ENCODE peak calls at places on chromosomes 2 and 18, in seven cellular contexts. One of them, this sample, is unnamed. For H3K4me1, the result is how much of the 10 kb centered on the place peaks cover.

GRCh38 chr2:85437488-85438290 is 19.2 kb downstream of the SH2D6 start:
- DNase-seq in kidney: peak
- DNase-seq in GM12878: no peak
- DNase-seq in osteoblast: peak
- DNase-seq in body of pancreas: peak
- DNase-seq in prostate gland: peak
- DNase-seq in ascending aorta: peak
- DNase-seq in this sample: peak

GRCh38 chr2:42601076-42601475 is 32.6 kb downstream of the MTA3 start:
- DNase-seq in kidney: no peak
- DNase-seq in GM12878: no peak
- DNase-seq in osteoblast: no peak
- DNase-seq in body of pancreas: no peak
- DNase-seq in prostate gland: no peak
- DNase-seq in ascending aorta: no peak
- DNase-seq in this sample: no peak

GRCh38 chr2:204477358-204477950 is 67.8 kb upstream of the PARD3B start:
- DNase-seq in kidney: no peak
- DNase-seq in GM12878: no peak
- DNase-seq in osteoblast: no peak
- DNase-seq in body of pancreas: no peak
- DNase-seq in prostate gland: no peak
- DNase-seq in ascending aorta: no peak
- DNase-seq in this sample: no peak

GRCh38 chr2:10446631-10447030 is 1.5 kb downstream of the ODC1 start:
- DNase-seq in kidney: no peak
- DNase-seq in GM12878: no peak
- DNase-seq in osteoblast: no peak
- DNase-seq in body of pancreas: no peak
- DNase-seq in prostate gland: no peak
- DNase-seq in ascending aorta: no peak
- DNase-seq in this sample: no peak

GRCh38 chr2:42110974-42111322 is 58.2 kb upstream of the EML4 start:
- DNase-seq in kidney: no peak
- DNase-seq in GM12878: no peak
- DNase-seq in osteoblast: no peak
- DNase-seq in body of pancreas: no peak
- DNase-seq in prostate gland: no peak
- DNase-seq in ascending aorta: no peak
- DNase-seq in this sample: no peak

GRCh38 chr2:28662468-28663095 is 89.0 kb upstream of the PPP1CB start:
- DNase-seq in kidney: peak
- DNase-seq in GM12878: no peak
- DNase-seq in osteoblast: peak
- DNase-seq in body of pancreas: peak
- DNase-seq in prostate gland: no peak
- DNase-seq in ascending aorta: peak
- DNase-seq in this sample: no peak

GRCh38 chr2:163662141-163662780 is 73.5 kb downstream of the FIGN start:
- DNase-seq in kidney: no peak
- DNase-seq in GM12878: no peak
- DNase-seq in osteoblast: no peak
- DNase-seq in body of pancreas: no peak
- DNase-seq in prostate gland: no peak
- DNase-seq in ascending aorta: no peak
- DNase-seq in this sample: no peak

GRCh38 chr18:45254683-45255082 is 360.6 kb upstream of the SLC14A2 start:
- DNase-seq in kidney: peak
- DNase-seq in GM12878: no peak
- DNase-seq in osteoblast: no peak
- DNase-seq in body of pancreas: no peak
- DNase-seq in prostate gland: no peak
- DNase-seq in ascending aorta: no peak
- DNase-seq in this sample: no peak

GRCh38 chr2:138110453-138111083 is 146.3 kb downstream of the HNMT start:
- DNase-seq in kidney: no peak
- DNase-seq in GM12878: no peak
- DNase-seq in osteoblast: no peak
- DNase-seq in body of pancreas: no peak
- DNase-seq in prostate gland: no peak
- DNase-seq in ascending aorta: no peak
- DNase-seq in this sample: no peak

GRCh38 chr2:85085563-85085962 is 47.6 kb upstream of the TCF7L1 start:
- DNase-seq in kidney: no peak
- DNase-seq in GM12878: no peak
- DNase-seq in osteoblast: no peak
- DNase-seq in body of pancreas: no peak
- DNase-seq in prostate gland: no peak
- DNase-seq in ascending aorta: no peak
- DNase-seq in this sample: no peak

GRCh38 chr2:28250006-28250405 is 142.7 kb upstream of the FOSL2 start:
- DNase-seq in kidney: no peak
- DNase-seq in GM12878: no peak
- DNase-seq in osteoblast: peak
- DNase-seq in body of pancreas: no peak
- DNase-seq in prostate gland: no peak
- DNase-seq in ascending aorta: no peak
- DNase-seq in this sample: no peak

GRCh38 chr2:222939208-222939846 is 78.5 kb downstream of the ACSL3 start:
- DNase-seq in kidney: no peak
- DNase-seq in GM12878: peak
- DNase-seq in osteoblast: no peak
- DNase-seq in body of pancreas: peak
- DNase-seq in prostate gland: peak
- DNase-seq in ascending aorta: no peak
- DNase-seq in this sample: peak

GRCh38 chr2:28633739-28634138 is 117.9 kb upstream of the PPP1CB start:
- DNase-seq in kidney: no peak
- DNase-seq in GM12878: no peak
- DNase-seq in osteoblast: peak
- DNase-seq in body of pancreas: no peak
- DNase-seq in prostate gland: peak
- DNase-seq in ascending aorta: no peak
- DNase-seq in this sample: no peak

GRCh38 chr2:55839182-55839819 is 84.3 kb downstream of the EFEMP1 start:
- DNase-seq in kidney: no peak
- DNase-seq in GM12878: no peak
- DNase-seq in osteoblast: peak
- DNase-seq in body of pancreas: peak
- DNase-seq in prostate gland: peak
- DNase-seq in ascending aorta: no peak
- DNase-seq in this sample: no peak

GRCh38 chr18:23529597-23529996 is 26.3 kb downstream of the RMC1 start:
- DNase-seq in kidney: no peak
- DNase-seq in GM12878: no peak
- DNase-seq in osteoblast: peak
- DNase-seq in body of pancreas: no peak
- DNase-seq in prostate gland: no peak
- DNase-seq in ascending aorta: no peak
- DNase-seq in this sample: no peak

GRCh38 chr2:14633451-14634211 is 1.1 kb downstream of the LRATD1 start:
- DNase-seq in kidney: peak
- DNase-seq in GM12878: no peak
- DNase-seq in osteoblast: peak
- DNase-seq in body of pancreas: peak
- DNase-seq in prostate gland: peak
- DNase-seq in ascending aorta: no peak
- DNase-seq in this sample: no peak

GRCh38 chr2:235106874-235107639 is 155.2 kb downstream of the SH3BP4 start:
- DNase-seq in kidney: no peak
- DNase-seq in GM12878: no peak
- DNase-seq in osteoblast: peak
- DNase-seq in body of pancreas: peak
- DNase-seq in prostate gland: peak
- DNase-seq in ascending aorta: no peak
- DNase-seq in this sample: peak

GRCh38 chr2:237889016-237889415 is 29.6 kb downstream of the RAMP1 start:
- DNase-seq in kidney: peak
- DNase-seq in GM12878: no peak
- DNase-seq in osteoblast: peak
- DNase-seq in body of pancreas: no peak
- DNase-seq in prostate gland: no peak
- DNase-seq in ascending aorta: no peak
- DNase-seq in this sample: no peak

GRCh38 chr2:10813085-10813748 is 632 bp upstream of the PDIA6 start:
- DNase-seq in kidney: no peak
- DNase-seq in GM12878: no peak
- DNase-seq in osteoblast: no peak
- DNase-seq in body of pancreas: no peak
- DNase-seq in prostate gland: no peak
- DNase-seq in ascending aorta: no peak
- DNase-seq in this sample: no peak

GRCh38 chr18:50662177-50662576 is 102.3 kb downstream of the MAPK4 start:
- DNase-seq in kidney: no peak
- DNase-seq in GM12878: no peak
- DNase-seq in osteoblast: no peak
- DNase-seq in body of pancreas: no peak
- DNase-seq in prostate gland: no peak
- DNase-seq in ascending aorta: no peak
- DNase-seq in this sample: no peak

GRCh38 chr2:27721335-27721734 is 50.2 kb upstream of the MRPL33 start:
- DNase-seq in kidney: no peak
- DNase-seq in GM12878: no peak
- DNase-seq in osteoblast: peak
- DNase-seq in body of pancreas: no peak
- DNase-seq in prostate gland: no peak
- DNase-seq in ascending aorta: no peak
- DNase-seq in this sample: no peak

GRCh38 chr18:53756607-53756972 is 467.9 kb downstream of the MBD2 start:
- DNase-seq in kidney: no peak
- DNase-seq in GM12878: no peak
- DNase-seq in osteoblast: no peak
- DNase-seq in body of pancreas: no peak
- DNase-seq in prostate gland: no peak
- DNase-seq in ascending aorta: no peak
- DNase-seq in this sample: no peak

GRCh38 chr18:13377496-13377895 is 158.9 kb downstream of the LDLRAD4 start:
- DNase-seq in kidney: no peak
- DNase-seq in GM12878: no peak
- DNase-seq in osteoblast: no peak
- DNase-seq in body of pancreas: no peak
- DNase-seq in prostate gland: no peak
- DNase-seq in ascending aorta: no peak
- DNase-seq in this sample: no peak

GRCh38 chr18:79718878-79719477 is 39.4 kb downstream of the CTDP1 start:
- DNase-seq in kidney: no peak
- DNase-seq in GM12878: no peak
- DNase-seq in osteoblast: no peak
- DNase-seq in body of pancreas: no peak
- DNase-seq in prostate gland: no peak
- DNase-seq in ascending aorta: no peak
- DNase-seq in this sample: no peak

GRCh38 chr2:165155152-165155551 is 48.7 kb downstream of the SCN3A start:
- DNase-seq in kidney: no peak
- DNase-seq in GM12878: no peak
- DNase-seq in osteoblast: no peak
- DNase-seq in body of pancreas: no peak
- DNase-seq in prostate gland: no peak
- DNase-seq in ascending aorta: no peak
- DNase-seq in this sample: no peak

GRCh38 chr18:23528580-23529472 is 25.5 kb downstream of the RMC1 start:
- DNase-seq in kidney: no peak
- DNase-seq in GM12878: no peak
- DNase-seq in osteoblast: peak
- DNase-seq in body of pancreas: peak
- DNase-seq in prostate gland: no peak
- DNase-seq in ascending aorta: no peak
- DNase-seq in this sample: no peak

GRCh38 chr18:47418746-47419145 is 167.3 kb upstream of the SKOR2 start:
- DNase-seq in kidney: no peak
- DNase-seq in GM12878: no peak
- DNase-seq in osteoblast: no peak
- DNase-seq in body of pancreas: no peak
- DNase-seq in prostate gland: no peak
- DNase-seq in ascending aorta: no peak
- DNase-seq in this sample: no peak
- H3K27ac ChIP-seq in kidney: no peak
- H3K27ac ChIP-seq in GM12878: no peak
- H3K27ac ChIP-seq in osteoblast: no peak
- H3K27ac ChIP-seq in body of pancreas: no peak
- H3K27ac ChIP-seq in prostate gland: no peak
- H3K27ac ChIP-seq in ascending aorta: no peak
- H3K27ac ChIP-seq in this sample: no peak

GRCh38 chr2:130351495-130352125 is 4.2 kb upstream of the PTPN18 start:
- DNase-seq in kidney: no peak
- DNase-seq in GM12878: no peak
- DNase-seq in osteoblast: no peak
- DNase-seq in body of pancreas: no peak
- DNase-seq in prostate gland: no peak
- DNase-seq in ascending aorta: no peak
- DNase-seq in this sample: no peak
- H3K4me1 ChIP-seq in kidney: under half
- H3K4me1 ChIP-seq in GM12878: under half
- H3K4me1 ChIP-seq in osteoblast: under half
- H3K4me1 ChIP-seq in body of pancreas: under half
- H3K4me1 ChIP-seq in prostate gland: under half
- H3K4me1 ChIP-seq in ascending aorta: under half
- H3K4me1 ChIP-seq in this sample: under half

DNA sequence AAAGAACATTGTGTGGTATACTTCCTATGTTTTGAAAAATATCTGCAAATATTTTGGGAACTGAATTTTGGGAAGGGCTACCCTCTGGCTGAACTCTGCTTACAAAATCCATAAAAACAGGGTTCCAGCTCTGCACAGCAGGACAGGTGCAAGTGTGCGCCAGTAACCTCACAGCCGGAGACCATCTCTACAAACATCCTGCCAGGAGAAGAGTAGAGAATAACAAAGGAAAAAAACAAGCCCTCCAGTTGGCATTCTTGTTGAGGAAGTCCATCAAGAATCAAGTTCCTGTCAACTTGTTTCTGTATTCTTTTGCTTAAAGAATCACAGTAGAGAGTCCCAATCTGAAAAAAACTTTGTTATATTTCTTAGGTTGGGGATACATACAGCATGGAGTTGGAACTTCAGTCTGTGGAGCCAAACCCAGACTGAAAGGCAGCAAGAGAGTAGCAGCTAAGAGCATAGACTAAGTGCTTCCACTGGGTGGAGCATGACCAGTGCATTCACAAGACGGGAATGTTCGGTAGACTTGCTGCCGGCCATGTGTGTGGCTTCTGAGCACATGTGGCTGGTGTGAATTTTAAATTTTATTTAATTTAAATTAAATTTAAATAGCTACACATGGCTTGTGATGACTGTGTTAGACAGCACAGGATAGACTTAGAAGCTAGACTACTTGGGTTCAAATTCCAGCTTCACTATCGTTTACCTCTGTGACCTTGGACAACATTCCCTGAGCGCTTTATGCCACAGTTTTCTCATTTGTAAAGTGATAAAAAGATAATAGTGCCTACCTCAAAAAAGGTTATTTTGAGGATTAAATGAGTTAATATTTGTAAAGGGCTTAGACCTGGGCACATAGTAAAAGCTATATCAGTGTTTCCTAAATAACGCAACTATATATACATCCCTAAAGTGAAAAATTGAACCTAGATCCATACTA is 41.9 kb downstream of the SPTBN1 start:
- DNase-seq in kidney: no peak
- DNase-seq in GM12878: no peak
- DNase-seq in osteoblast: no peak
- DNase-seq in body of pancreas: peak
- DNase-seq in prostate gland: no peak
- DNase-seq in ascending aorta: no peak
- DNase-seq in this sample: no peak
- TF ChIP-seq CTCF in kidney: peak
- TF ChIP-seq CTCF in GM12878: no peak
- TF ChIP-seq CTCF in osteoblast: peak
- TF ChIP-seq CTCF in body of pancreas: peak
- TF ChIP-seq CTCF in prostate gland: no peak
- TF ChIP-seq CTCF in ascending aorta: no peak
- TF ChIP-seq CTCF in this sample: peak

GRCh38 chr2:162344617-162344950 is 652 bp downstream of the GCA start:
- DNase-seq in kidney: peak
- DNase-seq in GM12878: no peak
- DNase-seq in osteoblast: no peak
- DNase-seq in body of pancreas: no peak
- DNase-seq in prostate gland: no peak
- DNase-seq in ascending aorta: no peak
- DNase-seq in this sample: no peak
- H3K27ac ChIP-seq in kidney: peak
- H3K27ac ChIP-seq in GM12878: peak
- H3K27ac ChIP-seq in osteoblast: no peak
- H3K27ac ChIP-seq in body of pancreas: peak
- H3K27ac ChIP-seq in prostate gland: peak
- H3K27ac ChIP-seq in ascending aorta: peak
- H3K27ac ChIP-seq in this sample: peak